ENCODE peak calls at places on chromosomes 3 and 15, in five cellular contexts. M, J, V, Y and S are unnamed samples.

GRCh38 chr15:40064231-40064894 is 25.4 kb upstream of the SRP14 start:
- DNase-seq in Y (no peak), V (no peak), J (no peak), M (no peak), S (peak; percentile 89)

GRCh38 chr3:50204052-50204803 is 843 bp upstream of the SLC38A3 start:
- DNase-seq in J (no peak), Y (no peak), M (no peak), V (no peak), S (no peak)

GRCh38 chr3:33372218-33373081 is 67.8 kb downstream of the UBP1 start:
- DNase-seq in M (peak; percentile 55), V (no peak), J (peak; percentile 41), Y (peak; percentile 15), S (peak; percentile 74)

GRCh38 chr15:98914626-98915025 is 93.0 kb downstream of the PGPEP1L start:
- DNase-seq in V (no peak), M (no peak), Y (peak; percentile 59), J (no peak), S (peak; percentile 90)

GRCh38 chr3:143427626-143428025 is 308.1 kb downstream of the CHST2 start:
- DNase-seq in V (no peak), M (no peak), J (no peak), Y (no peak), S (no peak)

GRCh38 chr3:126851382-126851781 is 131.5 kb upstream of the PLXNA1 start:
- DNase-seq in J (no peak), V (peak; percentile 20), M (no peak), Y (no peak), S (no peak)

GRCh38 chr3:115512565-115513410 is 110.5 kb upstream of the GAP43 start:
- DNase-seq in Y (no peak), M (peak; percentile 80), J (peak; percentile 70), V (peak; percentile 89), S (peak; percentile 73)

GRCh38 chr15:92880796-92881569 is 19.1 kb upstream of the CHD2 start:
- DNase-seq in M (no peak), J (no peak), V (no peak), Y (no peak), S (no peak)

GRCh38 chr3:174812172-174812862 is 46.8 kb upstream of the NAALADL2 start:
- DNase-seq in Y (no peak), M (no peak), J (no peak), V (no peak), S (no peak)

GRCh38 chr15:63378946-63379345 is 2.7 kb downstream of the CA12 start:
- DNase-seq in J (no peak), M (no peak), V (no peak), Y (no peak), S (no peak)
- H2AFZ ChIP-seq in J (no peak overlapping the region), M (no peak overlapping the region), V (no peak overlapping the region), Y (no peak overlapping the region), S (no peak overlapping the region)

DNA sequence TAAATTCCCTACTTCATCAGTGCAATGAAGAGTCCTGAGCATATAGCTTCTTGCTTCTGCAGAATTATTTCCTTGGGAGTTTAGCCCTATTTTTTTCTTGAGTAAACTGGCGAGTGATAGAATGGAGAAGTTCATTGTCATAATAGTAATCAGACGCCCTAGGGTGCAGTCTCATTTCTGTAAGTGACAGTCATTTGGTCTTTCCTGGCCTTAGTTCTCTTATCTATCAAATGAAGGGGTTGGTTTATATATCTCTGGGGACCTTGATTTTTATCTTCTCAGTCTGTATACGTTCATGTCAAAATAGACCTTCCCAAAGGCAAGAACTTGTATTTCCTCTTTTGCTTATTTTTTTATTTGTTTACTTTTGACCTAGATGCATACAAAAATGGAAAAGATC is 9.9 kb upstream of the ALPK3 start:
- DNase-seq in M (no peak), Y (no peak), J (no peak), V (no peak), S (no peak)
- H2BK12ac ChIP-seq in M (no peak overlapping the region), Y (no peak overlapping the region), J (no peak overlapping the region), V (no peak overlapping the region), S (no peak overlapping the region)

GRCh38 chr15:47949815-47950214 is 171.0 kb upstream of the SLC24A5 start:
- DNase-seq in M (no peak), V (no peak), Y (no peak), J (no peak), S (no peak)

GRCh38 chr15:47950447-47950846 is 170.3 kb upstream of the SLC24A5 start:
- DNase-seq in J (no peak), V (no peak), M (no peak), Y (no peak), S (no peak)

GRCh38 chr15:47945869-47946666 is 174.7 kb upstream of the SLC24A5 start:
- DNase-seq in J (no peak), V (no peak), Y (no peak), M (no peak), S (no peak)

GRCh38 chr15:47951761-47952160 is 169.0 kb upstream of the SLC24A5 start:
- DNase-seq in V (no peak), Y (no peak), J (no peak), M (no peak), S (no peak)
- H4K8ac ChIP-seq in V (no peak overlapping the region), Y (no peak overlapping the region), J (no peak overlapping the region), M (no peak overlapping the region), S (no peak overlapping the region)

GRCh38 chr3:147940846-147941245 is 531.7 kb downstream of the ZIC1 start:
- DNase-seq in Y (no peak), V (no peak), J (no peak), M (no peak), S (no peak)
- H2AFZ ChIP-seq in Y (no peak overlapping the region), V (no peak overlapping the region), J (peak overlapping the region; percentile 49), M (no peak overlapping the region), S (no peak overlapping the region)

DNA sequence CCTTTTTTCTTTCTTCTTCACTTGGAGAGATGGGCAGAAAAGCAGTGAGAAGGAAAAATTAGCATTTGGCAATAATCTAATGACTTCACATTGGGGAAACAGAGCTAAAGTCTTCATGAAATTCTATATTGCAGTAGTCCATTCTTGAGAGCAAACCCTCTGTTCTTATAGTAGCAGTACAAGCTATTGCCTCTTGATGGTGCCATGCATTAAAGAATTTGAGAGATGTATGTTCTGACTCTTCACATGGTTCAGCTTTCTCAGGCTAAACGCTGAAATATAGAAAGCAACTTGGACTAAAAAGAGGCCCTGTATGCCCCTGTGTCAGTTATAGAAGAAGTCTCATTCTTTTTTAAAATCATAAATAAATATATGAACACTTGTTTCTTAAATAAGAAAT is 36.0 kb downstream of the PHLDB2 start:
- DNase-seq in Y (no peak), J (no peak), M (no peak), V (no peak), S (peak; percentile 70)
- H2BK12ac ChIP-seq in Y (no peak overlapping the region), J (no peak overlapping the region), M (no peak overlapping the region), V (no peak overlapping the region), S (no peak overlapping the region)

GRCh38 chr3:88149516-88150362 is at the start of gene C3orf38:
- DNase-seq in Y (peak; percentile 87), V (peak; percentile 90), J (peak; percentile 83), M (peak; percentile 84), S (peak; percentile 94)
- H4K8ac ChIP-seq in Y (peak within 1 kb of the TSS; percentile 99), V (no peak within 1 kb of the TSS), J (no peak within 1 kb of the TSS), M (peak within 1 kb of the TSS; percentile 99), S (peak within 1 kb of the TSS; percentile 100)

DNA sequence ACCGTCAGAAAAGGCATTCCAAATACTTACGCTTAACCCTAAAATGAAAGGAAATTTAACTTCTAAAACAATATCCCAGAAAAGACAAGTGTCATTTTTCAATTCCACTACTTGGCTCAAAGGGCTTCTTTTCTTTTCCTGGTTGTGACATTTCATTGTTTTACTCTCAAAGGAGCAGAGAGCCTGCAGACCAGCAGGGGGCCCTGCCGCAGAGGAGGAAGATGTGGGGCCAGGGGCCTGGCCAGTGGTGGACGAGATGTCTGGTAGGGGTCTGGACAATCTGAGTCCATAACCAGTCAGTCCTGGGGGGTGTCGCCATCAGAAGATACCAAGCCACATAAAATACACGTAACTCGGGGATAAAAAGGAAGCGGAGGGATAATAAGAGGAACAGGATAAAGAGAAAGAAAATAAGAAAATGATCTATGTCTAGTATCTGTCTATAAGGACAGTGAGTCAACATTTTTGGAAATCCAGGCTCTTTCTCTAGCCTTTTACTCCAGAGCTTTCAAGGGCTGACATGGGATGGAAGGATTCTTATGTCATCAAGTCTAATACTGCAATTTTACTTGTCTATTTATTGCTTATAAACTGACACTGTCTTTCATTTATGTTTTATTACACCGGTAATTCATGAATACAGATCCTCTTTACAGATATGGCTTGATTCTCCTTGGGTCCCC is 54.2 kb upstream of the ARHGEF3 start:
- DNase-seq in V (peak; percentile 68), M (peak; percentile 75), J (peak; percentile 27), Y (peak; percentile 57), S (peak; percentile 60)
- H2AFZ ChIP-seq in V (no peak overlapping the region), M (no peak overlapping the region), J (peak overlapping the region; percentile 48), Y (peak overlapping the region; percentile 60), S (no peak overlapping the region)

DNA sequence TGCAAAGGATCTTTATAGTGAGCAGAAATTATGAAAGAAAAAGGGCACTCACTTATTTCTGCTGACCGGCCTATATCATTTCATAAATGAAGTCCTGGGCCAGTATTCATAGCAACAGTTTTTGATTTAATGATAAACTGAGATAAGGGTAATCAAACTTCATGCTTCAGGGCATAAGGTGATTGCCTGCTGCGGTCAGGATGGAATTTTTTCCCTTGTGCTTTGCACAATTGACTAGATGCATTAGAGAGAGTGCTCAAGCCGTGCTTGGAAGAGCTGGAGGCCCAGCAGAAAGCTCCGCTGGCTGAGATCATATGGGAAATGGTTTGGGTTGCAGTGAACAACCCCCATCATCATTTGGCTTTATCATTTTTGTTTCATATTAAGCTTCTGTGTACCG is 10.4 kb downstream of the SEMA6D start:
- DNase-seq in J (no peak), M (no peak), Y (peak; percentile 27), V (no peak), S (no peak)
- H2BK12ac ChIP-seq in J (no peak overlapping the region), M (no peak overlapping the region), Y (no peak overlapping the region), V (no peak overlapping the region), S (no peak overlapping the region)